ENCODE peak calls at places on chromosomes 11 and 22, in eight cellular contexts. R is SK-N-SH, E is PC-3, L is HCT116, A is neural progenitor cell, T is MM.1S, P is OCI-LY7, O is hepatocyte. N is an unnamed sample.

GRCh38 chr22:33314316-33314715 is 256.1 kb upstream of the SYN3 start:
- DNase-seq in T (no peak), A (no peak), E (no peak), R (no peak), P (no peak), O (no peak), L (no peak), N (no peak)

GRCh38 chr22:17896552-17896951 is 122.3 kb upstream of the BID start:
- DNase-seq in A (peak), R (peak), L (no peak), O (no peak), T (no peak), P (no peak), E (no peak), N (no peak)

GRCh38 chr11:118961591-118961990 is 5.5 kb downstream of the UPK2 start:
- DNase-seq in R (no peak), L (no peak), E (no peak), P (no peak), T (no peak), A (no peak), O (no peak), N (no peak)

GRCh38 chr11:2096001-2096918 is 42.9 kb downstream of the IGF2 start:
- DNase-seq in E (no peak), L (no peak), O (no peak), T (no peak), R (no peak), P (no peak), A (no peak), N (peak)

GRCh38 chr11:121575250-121575962 is 122.6 kb upstream of the SORL1-AS1 start:
- DNase-seq in T (no peak), O (no peak), P (no peak), R (no peak), A (no peak), E (no peak), L (no peak), N (peak)

GRCh38 chr11:87405843-87406242 is 368.1 kb downstream of the TMEM135 start:
- DNase-seq in A (no peak), L (no peak), R (no peak), O (no peak), P (no peak), E (no peak), T (no peak), N (peak)

GRCh38 chr22:27801197-27801615 is 350 bp downstream of the MN1 start:
- DNase-seq in O (peak), T (no peak), L (no peak), P (no peak), R (peak), E (peak), A (peak), N (peak)

GRCh38 chr22:25666308-25666707 is 75.7 kb upstream of the MYO18B start:
- DNase-seq in E (no peak), P (no peak), R (no peak), A (no peak), O (peak), L (no peak), T (no peak), N (no peak)

GRCh38 chr22:36587289-36588154 is 58.6 kb upstream of the EIF3D start:
- DNase-seq in O (no peak), P (no peak), A (peak), R (no peak), L (no peak), E (peak), T (no peak), N (peak)

GRCh38 chr11:134248910-134249480 is 4.2 kb downstream of the THYN1 start:
- DNase-seq in L (no peak), O (no peak), T (peak), P (no peak), A (no peak), R (no peak), E (no peak), N (no peak)

GRCh38 chr11:100185588-100185987 is 501.5 kb upstream of the ARHGAP42 start:
- DNase-seq in L (no peak), E (no peak), O (no peak), T (no peak), A (no peak), P (no peak), R (no peak), N (no peak)

GRCh38 chr11:100188137-100188783 is 498.8 kb upstream of the ARHGAP42 start:
- DNase-seq in P (no peak), A (no peak), O (no peak), L (no peak), E (no peak), R (no peak), T (no peak), N (no peak)

DNA sequence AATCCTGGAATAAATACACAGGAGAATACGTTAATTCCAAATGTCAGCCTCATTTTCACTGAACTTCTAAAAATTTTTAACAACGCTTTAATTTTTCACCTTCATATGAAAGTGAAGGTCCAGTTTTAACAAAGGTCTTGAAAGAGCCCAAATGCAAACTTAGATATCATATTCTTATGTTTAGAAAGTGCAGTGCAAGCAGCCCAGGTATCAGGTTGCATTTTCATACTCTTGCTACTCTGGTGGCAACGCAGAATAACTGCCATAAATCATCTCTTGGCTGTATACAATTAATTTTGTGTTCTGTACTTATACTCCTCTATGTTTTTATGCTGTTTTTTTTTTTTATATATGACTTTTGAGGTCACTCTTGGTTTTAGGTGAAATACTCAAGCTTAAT is 496.7 kb upstream of the ARHGAP42 start:
- DNase-seq in P (no peak), T (peak), O (no peak), R (no peak), A (no peak), L (no peak), E (no peak), N (no peak)
- H3K4me2 ChIP-seq in P (no peak), T (peak), O (no peak), R (no peak), A (no peak), L (no peak), E (no peak), N (no peak)

GRCh38 chr11:69965821-69966582 is 112.1 kb upstream of the ANO1 start:
- DNase-seq in O (peak), T (no peak), E (peak), P (no peak), R (no peak), A (no peak), L (no peak), N (no peak)

GRCh38 chr11:69966910-69967309 is 111.2 kb upstream of the ANO1 start:
- DNase-seq in R (no peak), E (no peak), L (no peak), T (no peak), O (no peak), P (no peak), A (no peak), N (no peak)

GRCh38 chr11:69968407-69969347 is 109.4 kb upstream of the ANO1 start:
- DNase-seq in O (no peak), P (no peak), T (no peak), R (no peak), A (no peak), E (no peak), L (no peak), N (no peak)

GRCh38 chr11:69967484-69967883 is 110.6 kb upstream of the ANO1 start:
- DNase-seq in P (no peak), A (no peak), T (no peak), O (no peak), R (no peak), L (no peak), E (peak), N (no peak)

DNA sequence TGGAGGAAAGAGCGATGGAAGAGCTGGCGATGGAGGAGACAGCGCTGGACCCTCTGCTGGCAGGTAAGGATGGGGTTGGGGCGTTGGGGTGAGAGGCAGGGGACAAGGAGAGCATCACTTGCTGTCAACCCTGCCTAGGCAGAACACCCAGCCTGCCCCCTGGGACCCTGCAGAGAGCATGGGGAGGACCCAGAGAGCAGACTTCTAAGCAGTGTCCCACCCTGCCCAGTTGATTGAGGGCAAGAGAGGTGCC is 111.6 kb upstream of the ANO1 start:
- DNase-seq in R (no peak), E (no peak), A (no peak), O (no peak), L (no peak), T (no peak), P (no peak), N (no peak)
- H3K4me3 ChIP-seq in R (no peak), E (no peak), A (no peak), O (no peak), L (no peak), T (no peak), P (no peak), N (no peak)

GRCh38 chr11:44536779-44537516 is 28.5 kb upstream of the CD82 start:
- DNase-seq in R (peak), P (no peak), T (no peak), A (no peak), E (no peak), L (no peak), O (no peak), N (no peak)
- TF ChIP-seq EZH2phosphoT487 in R (no peak), P (no peak), T (no peak), A (no peak), E (no peak), L (no peak), O (no peak), N (no peak)

GRCh38 chr11:101553891-101554292 is 29.9 kb downstream of the TRPC6 start:
- DNase-seq in E (no peak), P (peak), L (no peak), O (no peak), T (peak), A (no peak), R (no peak), N (no peak)
- H3K4me2 ChIP-seq in E (no peak), P (peak), L (no peak), O (no peak), T (no peak), A (no peak), R (no peak), N (no peak)

GRCh38 chr11:72245232-72245816 is 1.3 kb upstream of the PHOX2A start:
- DNase-seq in P (no peak), A (no peak), L (no peak), R (no peak), O (no peak), T (no peak), E (no peak), N (no peak)

GRCh38 chr11:72243173-72243566 is 806 bp downstream of the PHOX2A start:
- DNase-seq in O (no peak), L (no peak), E (no peak), P (no peak), R (no peak), A (no peak), T (no peak), N (no peak)

GRCh38 chr11:72243567-72244316 is at the start of gene PHOX2A:
- DNase-seq in P (no peak), R (peak), E (no peak), O (no peak), A (peak), T (no peak), L (no peak), N (no peak)

GRCh38 chr11:72242141-72242540 is 1.8 kb downstream of the PHOX2A start:
- DNase-seq in P (no peak), O (no peak), R (no peak), A (no peak), T (no peak), E (no peak), L (no peak), N (no peak)

DNA sequence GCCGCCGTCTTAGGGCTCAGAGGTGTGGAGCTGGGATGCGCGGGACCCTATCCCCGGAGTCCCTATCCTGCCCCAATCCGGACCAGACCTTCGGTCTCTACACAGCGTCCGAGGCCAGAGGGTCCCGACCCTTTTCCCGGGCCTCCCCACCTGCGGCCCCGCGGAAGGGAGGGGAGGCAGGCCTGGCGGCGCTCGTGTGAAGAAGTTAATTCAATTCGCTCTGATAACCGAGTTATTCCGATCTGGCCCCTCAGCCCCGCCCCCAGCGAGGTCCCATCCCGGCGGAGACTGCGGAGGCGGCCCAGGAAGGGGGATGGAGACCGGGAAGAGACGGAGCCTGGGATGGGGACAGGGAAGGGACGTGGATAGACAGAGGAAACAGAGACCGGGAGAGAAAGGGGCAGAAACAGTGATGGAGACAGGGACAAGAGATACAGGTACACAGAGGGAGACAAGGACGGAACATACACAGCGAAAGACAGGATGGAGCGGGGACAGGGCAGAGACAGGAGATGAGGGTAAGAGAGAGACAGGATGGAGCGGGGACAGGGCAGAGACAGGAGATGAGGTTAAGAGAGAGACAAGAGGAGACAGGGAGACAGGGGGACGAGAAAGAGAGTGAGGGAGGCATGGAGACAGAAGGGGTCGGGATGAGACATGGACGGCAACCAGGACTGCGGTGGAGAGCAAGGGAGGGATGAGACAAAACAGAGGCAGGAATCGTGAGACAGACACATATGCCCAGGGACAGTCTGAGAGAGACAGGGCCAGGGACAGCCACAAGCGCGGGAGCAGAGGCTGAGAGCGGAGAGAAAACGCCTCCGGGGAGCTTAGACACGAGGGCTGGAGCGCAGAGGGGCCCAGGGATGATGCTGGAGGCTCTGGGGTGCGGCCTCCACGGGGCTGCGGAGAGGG is 598 bp upstream of the PHOX2A start:
- DNase-seq in T (no peak), O (no peak), L (no peak), A (peak), P (no peak), R (peak), E (no peak), N (no peak)
- H3K4me3 ChIP-seq in T (no peak), O (no peak), L (no peak), A (peak), P (no peak), R (peak), E (no peak), N (peak)

GRCh38 chr22:35569916-35570315 is 29.3 kb downstream of the RASD2 start:
- DNase-seq in T (peak), P (no peak), L (no peak), E (no peak), A (no peak), R (no peak), O (no peak), N (no peak)

GRCh38 chr22:35567214-35567792 is 26.7 kb downstream of the RASD2 start:
- DNase-seq in A (no peak), L (no peak), O (no peak), T (no peak), R (no peak), P (no peak), E (no peak), N (no peak)

GRCh38 chr22:35567794-35568193 is 27.2 kb downstream of the RASD2 start:
- DNase-seq in L (no peak), P (no peak), A (peak), R (no peak), O (no peak), E (no peak), T (no peak), N (no peak)

GRCh38 chr22:35570686-35571194 is 30.1 kb downstream of the RASD2 start:
- DNase-seq in E (no peak), T (no peak), O (no peak), L (no peak), A (no peak), P (no peak), R (no peak), N (no peak)

GRCh38 chr22:35568751-35569725 is 28.4 kb downstream of the RASD2 start:
- DNase-seq in O (peak), L (no peak), A (no peak), T (no peak), P (no peak), E (peak), R (no peak), N (peak)
- TF ChIP-seq EZH2phosphoT487 in O (no peak), L (no peak), A (no peak), T (no peak), P (no peak), E (no peak), R (no peak), N (no peak)